ENCODE peak calls at places on chromosomes 3 and 15, in five cellular contexts. One of them, this sample, is unnamed.

GRCh38 chr3:188901671-188902331 is 270.0 kb upstream of the TPRG1 start:
- DNase-seq in colonic mucosa: no peak
- DNase-seq in stomach: no peak
- DNase-seq in osteocyte: no peak
- DNase-seq in left ventricle myocardium inferior: no peak
- DNase-seq in this sample: no peak

GRCh38 chr3:16474920-16475319 is 38.6 kb downstream of the RFTN1 start:
- DNase-seq in colonic mucosa: no peak
- DNase-seq in stomach: no peak
- DNase-seq in osteocyte: no peak
- DNase-seq in left ventricle myocardium inferior: no peak
- DNase-seq in this sample: no peak

GRCh38 chr3:140941090-140941433 is 574 bp upstream of the SLC25A36 start:
- DNase-seq in colonic mucosa: no peak
- DNase-seq in stomach: no peak
- DNase-seq in osteocyte: no peak
- DNase-seq in left ventricle myocardium inferior: no peak
- DNase-seq in this sample: no peak

GRCh38 chr3:52040600-52040999 is 15.8 kb downstream of the DUSP7 start:
- DNase-seq in colonic mucosa: no peak
- DNase-seq in stomach: no peak
- DNase-seq in osteocyte: no peak
- DNase-seq in left ventricle myocardium inferior: no peak
- DNase-seq in this sample: no peak

GRCh38 chr3:155870945-155871745 is 695 bp downstream of the GMPS start:
- DNase-seq in colonic mucosa: peak; percentile 71
- DNase-seq in stomach: peak; percentile 58
- DNase-seq in osteocyte: peak; percentile 87
- DNase-seq in left ventricle myocardium inferior: peak; percentile 54
- DNase-seq in this sample: peak; percentile 40

GRCh38 chr3:43758826-43759225 is 68.1 kb downstream of the ABHD5 start:
- DNase-seq in colonic mucosa: no peak
- DNase-seq in stomach: no peak
- DNase-seq in osteocyte: no peak
- DNase-seq in left ventricle myocardium inferior: no peak
- DNase-seq in this sample: no peak

GRCh38 chr15:53588773-53589172 is 170.7 kb downstream of the WDR72 start:
- DNase-seq in colonic mucosa: no peak
- DNase-seq in stomach: no peak
- DNase-seq in osteocyte: no peak
- DNase-seq in left ventricle myocardium inferior: no peak
- DNase-seq in this sample: no peak

GRCh38 chr15:77098572-77098971 is 27.7 kb upstream of the TSPAN3 start:
- DNase-seq in colonic mucosa: no peak
- DNase-seq in stomach: no peak
- DNase-seq in osteocyte: no peak
- DNase-seq in left ventricle myocardium inferior: no peak
- DNase-seq in this sample: no peak

GRCh38 chr3:2098398-2099027 is at the start of gene CNTN4:
- DNase-seq in colonic mucosa: peak; percentile 81
- DNase-seq in stomach: peak; percentile 34
- DNase-seq in osteocyte: peak; percentile 92
- DNase-seq in left ventricle myocardium inferior: peak; percentile 52
- DNase-seq in this sample: no peak

GRCh38 chr3:9884555-9885165 is 4.6 kb upstream of the CIDEC start:
- DNase-seq in colonic mucosa: no peak
- DNase-seq in stomach: no peak
- DNase-seq in osteocyte: no peak
- DNase-seq in left ventricle myocardium inferior: no peak
- DNase-seq in this sample: no peak

GRCh38 chr15:77838061-77838460 is 205.3 kb upstream of the LINGO1 start:
- DNase-seq in colonic mucosa: no peak
- DNase-seq in stomach: no peak
- DNase-seq in osteocyte: no peak
- DNase-seq in left ventricle myocardium inferior: no peak
- DNase-seq in this sample: no peak

GRCh38 chr3:156448300-156448699 is 106.6 kb downstream of the SSR3 start:
- DNase-seq in colonic mucosa: no peak
- DNase-seq in stomach: no peak
- DNase-seq in osteocyte: no peak
- DNase-seq in left ventricle myocardium inferior: no peak
- DNase-seq in this sample: peak; percentile 17

GRCh38 chr3:169945313-169945712 is 21.3 kb upstream of the SEC62 start:
- DNase-seq in colonic mucosa: peak; percentile 27
- DNase-seq in stomach: peak; percentile 39
- DNase-seq in osteocyte: no peak
- DNase-seq in left ventricle myocardium inferior: peak; percentile 19
- DNase-seq in this sample: no peak

GRCh38 chr3:41997702-41998551 is 36.0 kb upstream of the ULK4 start:
- DNase-seq in colonic mucosa: no peak
- DNase-seq in stomach: no peak
- DNase-seq in osteocyte: no peak
- DNase-seq in left ventricle myocardium inferior: no peak
- DNase-seq in this sample: no peak
- TF ChIP-seq CTCF in colonic mucosa: no peak
- TF ChIP-seq CTCF in stomach: peak; percentile 16
- TF ChIP-seq CTCF in osteocyte: peak; percentile 33
- TF ChIP-seq CTCF in left ventricle myocardium inferior: peak; percentile 64
- TF ChIP-seq CTCF in this sample: peak; percentile 2

DNA sequence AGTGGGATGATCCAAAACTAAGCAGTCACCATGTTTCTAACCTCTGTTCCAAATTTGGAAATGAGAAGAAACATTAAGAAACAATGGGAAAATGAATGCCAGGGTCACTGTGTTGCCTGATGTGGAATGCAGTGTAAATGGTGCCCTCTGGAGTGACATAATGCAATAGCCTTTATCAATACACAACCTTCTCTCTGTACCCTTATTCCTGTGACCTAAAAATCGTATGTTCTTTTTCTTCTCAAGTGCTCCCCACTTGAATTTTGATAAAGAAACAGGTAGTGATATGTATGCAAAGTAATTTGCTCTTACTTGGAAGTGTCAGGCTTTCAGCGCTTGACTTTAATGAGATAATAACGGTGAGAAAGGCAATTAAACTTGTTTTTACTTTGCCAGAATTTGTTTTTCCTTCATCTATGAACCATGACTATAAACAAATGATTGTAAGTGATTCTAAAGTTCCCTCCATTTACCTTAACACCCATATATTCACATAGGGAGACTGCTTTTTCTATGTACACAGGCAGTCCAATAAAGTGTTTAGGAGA is 145.8 kb upstream of the THRB start:
- DNase-seq in colonic mucosa: peak; percentile 27
- DNase-seq in stomach: no peak
- DNase-seq in osteocyte: no peak
- DNase-seq in left ventricle myocardium inferior: no peak
- DNase-seq in this sample: no peak
- TF ChIP-seq CTCF in colonic mucosa: peak; percentile 57
- TF ChIP-seq CTCF in stomach: peak; percentile 25
- TF ChIP-seq CTCF in osteocyte: peak; percentile 74
- TF ChIP-seq CTCF in left ventricle myocardium inferior: peak; percentile 60
- TF ChIP-seq CTCF in this sample: no peak

GRCh38 chr15:91853968-91854943 is 748 bp downstream of the SLCO3A1 start:
- DNase-seq in colonic mucosa: peak; percentile 51
- DNase-seq in stomach: peak; percentile 42
- DNase-seq in osteocyte: peak; percentile 84
- DNase-seq in left ventricle myocardium inferior: peak; percentile 64
- DNase-seq in this sample: peak; percentile 55
- TF ChIP-seq CTCF in colonic mucosa: no peak
- TF ChIP-seq CTCF in stomach: no peak
- TF ChIP-seq CTCF in osteocyte: peak; percentile 8
- TF ChIP-seq CTCF in left ventricle myocardium inferior: peak; percentile 49
- TF ChIP-seq CTCF in this sample: no peak

GRCh38 chr3:33236005-33236404 is 17.4 kb upstream of the SUSD5 start:
- DNase-seq in colonic mucosa: no peak
- DNase-seq in stomach: no peak
- DNase-seq in osteocyte: no peak
- DNase-seq in left ventricle myocardium inferior: no peak
- DNase-seq in this sample: no peak

GRCh38 chr3:33233884-33234283 is 15.3 kb upstream of the SUSD5 start:
- DNase-seq in colonic mucosa: no peak
- DNase-seq in stomach: no peak
- DNase-seq in osteocyte: no peak
- DNase-seq in left ventricle myocardium inferior: no peak
- DNase-seq in this sample: no peak

GRCh38 chr3:33240261-33240660 is 21.7 kb upstream of the SUSD5 start:
- DNase-seq in colonic mucosa: no peak
- DNase-seq in stomach: no peak
- DNase-seq in osteocyte: no peak
- DNase-seq in left ventricle myocardium inferior: no peak
- DNase-seq in this sample: no peak

GRCh38 chr3:33238923-33239322 is 20.3 kb upstream of the SUSD5 start:
- DNase-seq in colonic mucosa: no peak
- DNase-seq in stomach: no peak
- DNase-seq in osteocyte: no peak
- DNase-seq in left ventricle myocardium inferior: no peak
- DNase-seq in this sample: no peak

DNA sequence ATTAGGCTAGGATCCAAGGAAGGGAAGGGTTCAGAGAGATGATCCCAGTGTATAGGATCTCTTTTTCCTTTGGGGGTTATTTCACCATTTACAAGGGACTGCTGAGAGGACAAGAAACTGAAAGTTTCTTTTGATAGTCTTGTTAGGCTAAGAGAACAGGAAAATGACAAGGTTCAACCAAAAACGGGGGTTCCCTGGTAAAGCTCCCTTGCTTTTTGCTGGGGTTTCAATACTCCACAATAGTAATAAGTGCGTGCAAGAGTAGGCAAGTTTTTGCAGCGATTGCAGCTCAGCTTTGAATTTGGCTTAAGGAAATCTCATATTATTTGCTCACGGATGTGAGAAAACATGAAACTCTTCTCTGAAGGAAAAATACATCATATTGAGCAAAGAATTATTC is 18.8 kb upstream of the SUSD5 start:
- DNase-seq in colonic mucosa: no peak
- DNase-seq in stomach: no peak
- DNase-seq in osteocyte: no peak
- DNase-seq in left ventricle myocardium inferior: no peak
- DNase-seq in this sample: no peak
- TF ChIP-seq CTCF in colonic mucosa: no peak
- TF ChIP-seq CTCF in stomach: no peak
- TF ChIP-seq CTCF in osteocyte: no peak
- TF ChIP-seq CTCF in left ventricle myocardium inferior: no peak
- TF ChIP-seq CTCF in this sample: no peak

This sample was measured in natural killer cell.